ENCODE peak calls at places on chromosomes 5 and 9, in four cellular contexts. I, B, R and S are unnamed samples.

GRCh38 chr5:55345327-55345726 is 37.5 kb downstream of the MTREX start:
- DNase-seq in I (no peak), B (peak; percentile 56), R (no peak), S (no peak)

GRCh38 chr9:115415450-115415849 is 297.5 kb upstream of the TNC start:
- DNase-seq in I (no peak), B (no peak), R (no peak), S (no peak)

GRCh38 chr5:141680751-141681201 is 1.3 kb downstream of the ARAP3 start:
- DNase-seq in I (no peak), B (peak; percentile 7), R (no peak), S (no peak)

GRCh38 chr5:89582768-89583339 is 699.9 kb upstream of the MEF2C start:
- DNase-seq in I (no peak), B (no peak), R (no peak), S (no peak)

GRCh38 chr9:132994410-132995120 is 16.1 kb downstream of the GFI1B start:
- DNase-seq in I (peak; percentile 95), B (no peak), R (no peak), S (peak; percentile 29)

GRCh38 chr5:72268753-72269410 is 51.2 kb downstream of the MRPS27 start:
- DNase-seq in I (peak; percentile 71), B (peak; percentile 48), R (no peak), S (no peak)

GRCh38 chr9:4296217-4296616 is 3.7 kb downstream of the GLIS3 start:
- DNase-seq in I (no peak), B (no peak), R (no peak), S (peak; percentile 49)

GRCh38 chr5:137747848-137748247 is 6.3 kb downstream of the HNRNPA0 start:
- DNase-seq in I (no peak), B (no peak), R (no peak), S (no peak)

GRCh38 chr9:126491256-126491879 is 122.4 kb upstream of the LMX1B start:
- DNase-seq in I (peak; percentile 71), B (peak; percentile 46), R (no peak), S (no peak)

GRCh38 chr9:20985851-20986600 is 45.4 kb downstream of the HACD4 start:
- DNase-seq in I (no peak), B (no peak), R (no peak), S (no peak)

GRCh38 chr5:160262665-160263064 is 33.4 kb downstream of the FABP6 start:
- DNase-seq in I (peak; percentile 79), B (no peak), R (no peak), S (no peak)

GRCh38 chr5:37197340-37198050 is 51.7 kb downstream of the CPLANE1 start:
- DNase-seq in I (no peak), B (no peak), R (no peak), S (no peak)

GRCh38 chr9:7394007-7394774 is 405.4 kb downstream of the DMAC1 start:
- DNase-seq in I (peak; percentile 6), B (peak; percentile 20), R (no peak), S (no peak)

GRCh38 chr5:172859966-172860365 is 25.9 kb downstream of the ERGIC1 start:
- DNase-seq in I (no peak), B (no peak), R (no peak), S (no peak)

GRCh38 chr9:20511680-20512079 is 110.6 kb downstream of the MLLT3 start:
- DNase-seq in I (no peak), B (no peak), R (no peak), S (no peak)

DNA sequence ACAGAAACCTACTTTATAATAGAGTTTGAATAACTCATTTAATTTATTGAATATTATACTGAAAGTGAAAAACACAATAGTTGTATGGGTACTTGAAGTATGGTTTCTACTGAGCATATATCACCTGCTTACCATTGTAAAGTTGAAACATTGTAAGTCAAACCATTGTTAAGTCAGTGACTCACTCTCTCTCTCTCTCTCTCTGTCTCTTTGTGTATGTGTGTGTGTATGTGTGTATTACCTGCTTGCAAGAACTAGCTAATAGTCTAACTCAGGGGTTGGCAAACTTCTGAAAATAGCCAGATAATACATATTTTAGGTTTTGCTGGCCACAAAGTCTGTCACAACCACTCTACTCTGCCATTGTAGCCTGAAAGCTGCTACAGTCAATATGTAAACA is 564.3 kb upstream of the ZNF608 start:
- DNase-seq in I (no peak), B (no peak), R (no peak), S (no peak)
- TF ChIP-seq CHD4 in I (no peak), B (no peak), R (no peak), S (no peak)

DNA sequence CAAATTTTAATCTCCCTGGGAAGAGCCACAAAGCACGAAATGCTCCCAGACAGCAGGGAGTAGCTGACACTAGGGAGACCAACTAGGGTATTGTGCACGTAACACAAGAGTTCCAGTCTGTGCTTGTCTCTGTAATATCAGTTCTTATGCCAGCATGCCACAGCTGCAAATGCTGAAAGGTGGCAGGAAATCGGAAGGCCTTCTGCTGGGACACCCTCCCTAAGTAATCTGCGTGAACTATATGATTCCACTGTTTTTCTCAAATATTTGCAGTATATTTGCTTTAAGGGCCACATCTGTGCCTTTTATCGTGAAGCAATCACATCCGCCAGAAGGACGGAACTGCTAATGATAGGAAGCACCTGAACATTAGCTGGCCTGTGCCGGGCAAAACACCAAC is 12.6 kb downstream of the VLDLR start:
- DNase-seq in I (no peak), B (no peak), R (no peak), S (no peak)
- TF ChIP-seq POLR2A in I (no peak), B (no peak), R (no peak), S (no peak)

DNA sequence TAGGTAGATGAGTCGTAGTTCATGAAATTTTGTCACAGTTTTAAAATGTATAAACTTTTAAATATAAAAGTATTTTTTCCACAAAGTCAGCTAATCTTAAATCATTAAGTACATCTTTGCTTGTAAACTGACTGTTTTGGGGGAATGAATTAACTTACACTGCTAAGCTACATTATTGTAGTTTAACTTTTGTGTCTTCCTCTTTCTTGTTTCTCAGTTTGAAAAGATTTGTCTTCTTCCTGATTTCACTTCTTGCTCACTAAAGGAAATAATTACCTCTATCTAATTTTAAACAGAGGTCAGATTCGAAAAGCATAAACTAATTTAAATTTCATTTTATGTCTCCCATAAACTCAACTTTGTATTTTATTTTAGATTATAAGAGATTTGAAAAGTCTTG is 5.7 kb downstream of the NIPSNAP3B start:
- DNase-seq in I (no peak), B (no peak), R (no peak), S (no peak)
- H3K4me2 ChIP-seq in I (no peak overlapping the region), B (no peak overlapping the region), R (no peak overlapping the region), S (no peak overlapping the region)

GRCh38 chr9:134918646-134919045 is 934 bp upstream of the FCN1 start:
- DNase-seq in I (no peak), B (no peak), R (no peak), S (no peak)
- TF ChIP-seq CHD4 in I (no peak), B (no peak), R (no peak), S (no peak)

DNA sequence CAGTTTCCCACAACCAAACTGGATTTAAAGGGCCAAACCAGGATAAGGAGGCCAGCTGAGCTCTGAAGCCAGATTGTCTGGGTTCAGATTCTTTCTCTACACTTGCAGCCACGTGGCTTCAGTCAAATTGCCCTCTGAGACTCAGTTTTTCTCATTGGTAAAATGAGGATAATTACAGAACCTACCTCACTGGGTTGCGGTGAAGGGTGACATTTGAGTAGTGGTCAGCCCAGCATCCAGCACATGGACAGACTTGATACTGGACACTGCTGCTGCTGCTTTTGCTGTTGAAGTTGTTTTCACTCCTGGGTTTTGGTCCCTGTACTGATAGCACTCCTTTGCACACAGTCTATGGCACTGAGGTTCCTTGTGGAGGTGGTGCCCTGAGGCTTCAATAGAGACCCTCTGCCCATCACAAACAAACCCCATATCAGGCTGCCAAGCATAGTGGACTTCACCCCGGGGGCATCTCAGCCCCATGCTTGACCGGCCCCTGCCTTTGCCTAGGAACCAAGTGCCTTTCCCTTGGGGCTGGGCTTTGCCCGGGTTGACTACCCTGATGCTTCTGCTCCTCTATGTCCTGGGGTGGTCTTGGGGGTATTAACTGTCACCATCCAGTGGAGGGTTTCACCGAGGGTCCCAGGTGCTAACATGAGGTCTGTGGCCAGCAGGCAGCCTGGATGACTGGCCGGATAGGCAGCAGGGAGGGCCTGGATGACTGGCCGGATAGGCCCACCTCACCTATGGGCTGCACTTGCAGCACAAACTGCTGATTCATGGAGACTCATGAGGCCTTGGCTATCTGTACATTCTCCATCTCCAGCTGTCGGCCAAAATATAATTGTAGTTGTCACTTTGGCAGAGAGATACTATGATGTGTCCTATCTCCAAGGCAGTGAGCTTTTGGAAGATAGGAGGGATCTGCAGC is 25.9 kb upstream of the CDKN2AIPNL start:
- DNase-seq in I (peak; percentile 92), B (no peak), R (no peak), S (no peak)
- TF ChIP-seq POLR2A in I (no peak), B (peak; percentile 87), R (peak; percentile 67), S (no peak)

DNA sequence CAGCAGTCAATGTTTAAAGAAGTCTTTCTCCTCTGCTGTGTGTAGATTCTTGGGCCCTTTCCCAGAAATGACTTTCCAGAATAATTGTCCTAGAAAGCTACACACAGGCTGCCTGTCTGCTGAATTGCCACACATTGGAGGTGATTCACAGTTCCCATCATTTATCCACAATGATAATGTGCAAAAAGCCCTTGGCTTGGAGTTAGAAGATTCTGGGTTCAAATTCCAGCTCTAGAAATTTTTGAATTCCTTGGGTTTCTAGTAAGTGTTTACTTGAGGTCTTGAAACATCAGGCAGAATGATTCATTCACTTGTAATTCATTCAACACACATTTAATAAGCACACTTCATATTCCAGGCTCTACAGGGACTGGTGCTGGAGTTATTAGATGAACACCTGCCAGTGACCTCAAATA is 28.6 kb upstream of the EPB41L4B start:
- DNase-seq in I (no peak), B (no peak), R (no peak), S (peak; percentile 13)
- H3K4me2 ChIP-seq in I (no peak overlapping the region), B (no peak overlapping the region), R (no peak overlapping the region), S (peak overlapping the region; percentile 56)

DNA sequence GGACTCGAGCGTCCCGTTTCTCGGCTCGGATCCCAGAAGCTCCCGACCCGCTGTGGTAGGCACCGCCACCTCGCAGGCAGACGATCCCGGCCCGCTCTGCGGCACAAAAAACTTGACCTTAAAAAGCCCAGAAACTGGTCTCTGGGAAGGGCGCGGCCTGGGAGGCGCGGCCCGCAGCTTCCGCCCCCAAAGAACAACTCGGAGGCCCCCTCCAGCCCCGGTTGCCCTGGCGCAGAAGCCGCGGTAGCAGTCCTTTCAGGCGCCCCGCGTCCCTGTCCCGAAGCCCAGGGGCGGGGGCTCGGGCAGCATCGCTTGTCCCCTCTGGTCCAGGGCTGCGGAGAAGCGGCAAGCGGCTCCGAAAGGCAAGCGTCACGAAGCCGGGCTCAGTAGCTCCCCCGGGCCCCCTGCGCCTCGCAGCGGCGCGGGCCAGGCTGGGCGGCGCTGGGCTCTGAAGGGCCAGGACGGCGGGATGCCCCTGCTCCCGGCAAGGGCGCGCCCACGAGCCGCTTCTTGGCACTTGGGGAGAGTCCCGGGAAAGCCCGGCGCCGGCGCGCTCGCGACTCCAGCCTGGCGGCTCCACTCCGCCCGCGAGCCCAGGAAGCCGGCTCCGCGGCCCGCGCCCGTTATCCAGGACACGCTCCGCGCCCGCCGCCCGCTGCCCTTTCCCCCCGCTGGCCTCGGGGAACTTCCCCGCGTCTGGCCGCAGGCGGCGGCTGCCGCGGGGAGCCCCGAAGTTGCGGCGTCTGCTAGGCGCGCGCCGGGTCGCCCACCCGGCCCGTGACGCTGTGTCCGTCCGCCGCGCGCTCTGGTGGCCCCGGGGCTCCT is at the start of gene GCNT4:
- DNase-seq in I (no peak), B (no peak), R (no peak), S (peak; percentile 29)
- TF ChIP-seq CHD4 in I (no peak), B (no peak), R (no peak), S (no peak)

GRCh38 chr9:127983847-127984289 is 3.1 kb upstream of the EEIG1 start:
- DNase-seq in I (no peak), B (no peak), R (peak; percentile 76), S (no peak)

GRCh38 chr9:127985011-127985410 is 4.2 kb upstream of the EEIG1 start:
- DNase-seq in I (no peak), B (no peak), R (no peak), S (no peak)

GRCh38 chr9:127989094-127989493 is 8.3 kb upstream of the EEIG1 start:
- DNase-seq in I (no peak), B (no peak), R (no peak), S (no peak)

GRCh38 chr9:127990539-127990938 is 9.8 kb upstream of the EEIG1 start:
- DNase-seq in I (no peak), B (no peak), R (no peak), S (no peak)

GRCh38 chr9:127987103-127987614 is 6.4 kb upstream of the EEIG1 start:
- DNase-seq in I (no peak), B (peak; percentile 47), R (no peak), S (peak; percentile 88)
- TF ChIP-seq POLR2A in I (no peak), B (no peak), R (no peak), S (no peak)